ENCODE peak calls at places on chromosomes 5 and 9, in six cellular contexts. One of them, this sample, is unnamed.

GRCh38 chr5:135242021-135242480 is 157.0 kb downstream of the MACROH2A1 start:
- DNase-seq in HT1080: peak
- DNase-seq in D341Med: no peak
- DNase-seq in occipital lobe: no peak
- DNase-seq in stimulated activated naive CD8-positive, alpha-beta T cell treated with anti-CD3 and anti-CD28 coated beads, Interleukin-15, amount 100 ng/mL, for 72 hours: no peak
- DNase-seq in stimulated activated naive B cell treated with anti-CD40 and anti-IgM and Interleukin-4, amounts not matched to agents 10 μg/mL and 1 μg/mL and 100 μg/mL, for 72 hours: no peak
- DNase-seq in this sample: no peak

GRCh38 chr5:5891350-5891749 is 468.9 kb downstream of the ICE1 start:
- DNase-seq in HT1080: peak
- DNase-seq in D341Med: no peak
- DNase-seq in occipital lobe: no peak
- DNase-seq in stimulated activated naive CD8-positive, alpha-beta T cell treated with anti-CD3 and anti-CD28 coated beads, Interleukin-15, amount 100 ng/mL, for 72 hours: no peak
- DNase-seq in stimulated activated naive B cell treated with anti-CD40 and anti-IgM and Interleukin-4, amounts not matched to agents 10 μg/mL and 1 μg/mL and 100 μg/mL, for 72 hours: no peak
- DNase-seq in this sample: no peak

GRCh38 chr5:66661149-66661548 is 65.0 kb downstream of the MAST4 start:
- DNase-seq in HT1080: peak
- DNase-seq in D341Med: no peak
- DNase-seq in occipital lobe: no peak
- DNase-seq in stimulated activated naive CD8-positive, alpha-beta T cell treated with anti-CD3 and anti-CD28 coated beads, Interleukin-15, amount 100 ng/mL, for 72 hours: no peak
- DNase-seq in stimulated activated naive B cell treated with anti-CD40 and anti-IgM and Interleukin-4, amounts not matched to agents 10 μg/mL and 1 μg/mL and 100 μg/mL, for 72 hours: no peak
- DNase-seq in this sample: no peak

GRCh38 chr5:53265043-53265442 is 155.5 kb upstream of the MOCS2 start:
- DNase-seq in HT1080: peak
- DNase-seq in D341Med: no peak
- DNase-seq in occipital lobe: no peak
- DNase-seq in stimulated activated naive CD8-positive, alpha-beta T cell treated with anti-CD3 and anti-CD28 coated beads, Interleukin-15, amount 100 ng/mL, for 72 hours: no peak
- DNase-seq in stimulated activated naive B cell treated with anti-CD40 and anti-IgM and Interleukin-4, amounts not matched to agents 10 μg/mL and 1 μg/mL and 100 μg/mL, for 72 hours: no peak
- DNase-seq in this sample: no peak

GRCh38 chr5:143554918-143555477 is 151.5 kb upstream of the NR3C1 start:
- DNase-seq in HT1080: no peak
- DNase-seq in D341Med: no peak
- DNase-seq in occipital lobe: no peak
- DNase-seq in stimulated activated naive CD8-positive, alpha-beta T cell treated with anti-CD3 and anti-CD28 coated beads, Interleukin-15, amount 100 ng/mL, for 72 hours: no peak
- DNase-seq in stimulated activated naive B cell treated with anti-CD40 and anti-IgM and Interleukin-4, amounts not matched to agents 10 μg/mL and 1 μg/mL and 100 μg/mL, for 72 hours: no peak
- DNase-seq in this sample: no peak

GRCh38 chr9:6833518-6834192 is 75.9 kb downstream of the KDM4C start:
- DNase-seq in HT1080: peak
- DNase-seq in D341Med: no peak
- DNase-seq in occipital lobe: no peak
- DNase-seq in stimulated activated naive CD8-positive, alpha-beta T cell treated with anti-CD3 and anti-CD28 coated beads, Interleukin-15, amount 100 ng/mL, for 72 hours: no peak
- DNase-seq in stimulated activated naive B cell treated with anti-CD40 and anti-IgM and Interleukin-4, amounts not matched to agents 10 μg/mL and 1 μg/mL and 100 μg/mL, for 72 hours: no peak
- DNase-seq in this sample: no peak

GRCh38 chr9:8115570-8115969 is 316.0 kb upstream of the DMAC1 start:
- DNase-seq in HT1080: peak
- DNase-seq in D341Med: no peak
- DNase-seq in occipital lobe: no peak
- DNase-seq in stimulated activated naive CD8-positive, alpha-beta T cell treated with anti-CD3 and anti-CD28 coated beads, Interleukin-15, amount 100 ng/mL, for 72 hours: no peak
- DNase-seq in stimulated activated naive B cell treated with anti-CD40 and anti-IgM and Interleukin-4, amounts not matched to agents 10 μg/mL and 1 μg/mL and 100 μg/mL, for 72 hours: peak
- DNase-seq in this sample: no peak

GRCh38 chr5:150529555-150529954 is 21.6 kb downstream of the NDST1 start:
- DNase-seq in HT1080: no peak
- DNase-seq in D341Med: peak
- DNase-seq in occipital lobe: no peak
- DNase-seq in stimulated activated naive CD8-positive, alpha-beta T cell treated with anti-CD3 and anti-CD28 coated beads, Interleukin-15, amount 100 ng/mL, for 72 hours: no peak
- DNase-seq in stimulated activated naive B cell treated with anti-CD40 and anti-IgM and Interleukin-4, amounts not matched to agents 10 μg/mL and 1 μg/mL and 100 μg/mL, for 72 hours: no peak
- DNase-seq in this sample: no peak

GRCh38 chr5:179270581-179271300 is 74.5 kb downstream of the ADAMTS2 start:
- DNase-seq in HT1080: no peak
- DNase-seq in D341Med: no peak
- DNase-seq in occipital lobe: no peak
- DNase-seq in stimulated activated naive CD8-positive, alpha-beta T cell treated with anti-CD3 and anti-CD28 coated beads, Interleukin-15, amount 100 ng/mL, for 72 hours: no peak
- DNase-seq in stimulated activated naive B cell treated with anti-CD40 and anti-IgM and Interleukin-4, amounts not matched to agents 10 μg/mL and 1 μg/mL and 100 μg/mL, for 72 hours: no peak
- DNase-seq in this sample: no peak

GRCh38 chr5:56543431-56544385 is 271.6 kb upstream of the MAP3K1 start:
- DNase-seq in HT1080: peak
- DNase-seq in D341Med: no peak
- DNase-seq in occipital lobe: no peak
- DNase-seq in stimulated activated naive CD8-positive, alpha-beta T cell treated with anti-CD3 and anti-CD28 coated beads, Interleukin-15, amount 100 ng/mL, for 72 hours: no peak
- DNase-seq in stimulated activated naive B cell treated with anti-CD40 and anti-IgM and Interleukin-4, amounts not matched to agents 10 μg/mL and 1 μg/mL and 100 μg/mL, for 72 hours: no peak
- DNase-seq in this sample: no peak

GRCh38 chr5:28301676-28302075 is 1263.3 kb upstream of the CDH9 start:
- DNase-seq in HT1080: peak
- DNase-seq in D341Med: no peak
- DNase-seq in occipital lobe: no peak
- DNase-seq in stimulated activated naive CD8-positive, alpha-beta T cell treated with anti-CD3 and anti-CD28 coated beads, Interleukin-15, amount 100 ng/mL, for 72 hours: no peak
- DNase-seq in stimulated activated naive B cell treated with anti-CD40 and anti-IgM and Interleukin-4, amounts not matched to agents 10 μg/mL and 1 μg/mL and 100 μg/mL, for 72 hours: no peak
- DNase-seq in this sample: no peak

GRCh38 chr5:129177451-129177850 is 82.9 kb downstream of the ISOC1 start:
- DNase-seq in HT1080: no peak
- DNase-seq in D341Med: no peak
- DNase-seq in occipital lobe: no peak
- DNase-seq in stimulated activated naive CD8-positive, alpha-beta T cell treated with anti-CD3 and anti-CD28 coated beads, Interleukin-15, amount 100 ng/mL, for 72 hours: no peak
- DNase-seq in stimulated activated naive B cell treated with anti-CD40 and anti-IgM and Interleukin-4, amounts not matched to agents 10 μg/mL and 1 μg/mL and 100 μg/mL, for 72 hours: no peak
- DNase-seq in this sample: no peak

GRCh38 chr5:56871755-56872154 is 37.6 kb upstream of the SETD9 start:
- DNase-seq in HT1080: no peak
- DNase-seq in D341Med: no peak
- DNase-seq in occipital lobe: no peak
- DNase-seq in stimulated activated naive CD8-positive, alpha-beta T cell treated with anti-CD3 and anti-CD28 coated beads, Interleukin-15, amount 100 ng/mL, for 72 hours: no peak
- DNase-seq in stimulated activated naive B cell treated with anti-CD40 and anti-IgM and Interleukin-4, amounts not matched to agents 10 μg/mL and 1 μg/mL and 100 μg/mL, for 72 hours: no peak
- DNase-seq in this sample: no peak

GRCh38 chr5:95794070-95794516 is 28.4 kb downstream of the GLRX start:
- DNase-seq in HT1080: no peak
- DNase-seq in D341Med: no peak
- DNase-seq in occipital lobe: no peak
- DNase-seq in stimulated activated naive CD8-positive, alpha-beta T cell treated with anti-CD3 and anti-CD28 coated beads, Interleukin-15, amount 100 ng/mL, for 72 hours: no peak
- DNase-seq in stimulated activated naive B cell treated with anti-CD40 and anti-IgM and Interleukin-4, amounts not matched to agents 10 μg/mL and 1 μg/mL and 100 μg/mL, for 72 hours: no peak
- DNase-seq in this sample: no peak

GRCh38 chr9:133615101-133615896 is 6.1 kb upstream of the FAM163B start:
- DNase-seq in HT1080: no peak
- DNase-seq in D341Med: no peak
- DNase-seq in occipital lobe: no peak
- DNase-seq in stimulated activated naive CD8-positive, alpha-beta T cell treated with anti-CD3 and anti-CD28 coated beads, Interleukin-15, amount 100 ng/mL, for 72 hours: no peak
- DNase-seq in stimulated activated naive B cell treated with anti-CD40 and anti-IgM and Interleukin-4, amounts not matched to agents 10 μg/mL and 1 μg/mL and 100 μg/mL, for 72 hours: no peak
- DNase-seq in this sample: no peak

GRCh38 chr9:112409758-112410157 is 29.9 kb downstream of the HSDL2 start:
- DNase-seq in HT1080: no peak
- DNase-seq in D341Med: no peak
- DNase-seq in occipital lobe: no peak
- DNase-seq in stimulated activated naive CD8-positive, alpha-beta T cell treated with anti-CD3 and anti-CD28 coated beads, Interleukin-15, amount 100 ng/mL, for 72 hours: no peak
- DNase-seq in stimulated activated naive B cell treated with anti-CD40 and anti-IgM and Interleukin-4, amounts not matched to agents 10 μg/mL and 1 μg/mL and 100 μg/mL, for 72 hours: no peak
- DNase-seq in this sample: no peak

GRCh38 chr5:1278656-1279442 is 16.0 kb downstream of the TERT start:
- DNase-seq in HT1080: no peak
- DNase-seq in D341Med: no peak
- DNase-seq in occipital lobe: no peak
- DNase-seq in stimulated activated naive CD8-positive, alpha-beta T cell treated with anti-CD3 and anti-CD28 coated beads, Interleukin-15, amount 100 ng/mL, for 72 hours: no peak
- DNase-seq in stimulated activated naive B cell treated with anti-CD40 and anti-IgM and Interleukin-4, amounts not matched to agents 10 μg/mL and 1 μg/mL and 100 μg/mL, for 72 hours: no peak
- DNase-seq in this sample: no peak

GRCh38 chr9:127463891-127464290 is 12.6 kb downstream of the LRSAM1 start:
- DNase-seq in HT1080: no peak
- DNase-seq in D341Med: no peak
- DNase-seq in occipital lobe: no peak
- DNase-seq in stimulated activated naive CD8-positive, alpha-beta T cell treated with anti-CD3 and anti-CD28 coated beads, Interleukin-15, amount 100 ng/mL, for 72 hours: no peak
- DNase-seq in stimulated activated naive B cell treated with anti-CD40 and anti-IgM and Interleukin-4, amounts not matched to agents 10 μg/mL and 1 μg/mL and 100 μg/mL, for 72 hours: no peak
- DNase-seq in this sample: no peak

GRCh38 chr5:24918676-24919075 is 273.9 kb upstream of the CDH10 start:
- DNase-seq in HT1080: no peak
- DNase-seq in D341Med: no peak
- DNase-seq in occipital lobe: no peak
- DNase-seq in stimulated activated naive CD8-positive, alpha-beta T cell treated with anti-CD3 and anti-CD28 coated beads, Interleukin-15, amount 100 ng/mL, for 72 hours: no peak
- DNase-seq in stimulated activated naive B cell treated with anti-CD40 and anti-IgM and Interleukin-4, amounts not matched to agents 10 μg/mL and 1 μg/mL and 100 μg/mL, for 72 hours: no peak
- DNase-seq in this sample: no peak

GRCh38 chr5:163478126-163478981 is 17.9 kb downstream of the HMMR start:
- DNase-seq in HT1080: peak
- DNase-seq in D341Med: no peak
- DNase-seq in occipital lobe: no peak
- DNase-seq in stimulated activated naive CD8-positive, alpha-beta T cell treated with anti-CD3 and anti-CD28 coated beads, Interleukin-15, amount 100 ng/mL, for 72 hours: no peak
- DNase-seq in stimulated activated naive B cell treated with anti-CD40 and anti-IgM and Interleukin-4, amounts not matched to agents 10 μg/mL and 1 μg/mL and 100 μg/mL, for 72 hours: no peak
- DNase-seq in this sample: no peak